ENCODE peak calls at places on chromosomes 3 and 15, in ten cellular contexts. One of them, this sample, is unnamed.

GRCh38 chr3:119349353-119349752 is 55.2 kb downstream of the ARHGAP31 start:
- DNase-seq in NAMALWA: no peak
- DNase-seq in NCI-H1694 treated with DMSO at 0.1 percent for 48 hours: no peak
- DNase-seq in head of caudate nucleus: no peak
- DNase-seq in NCI-H510A treated with DMSO at 0.1 percent for 48 hours: no peak
- DNase-seq in HAP-1: peak; percentile 67
- DNase-seq in cardiac fibroblast: no peak
- DNase-seq in AG20443: no peak
- DNase-seq in hepatic stellate cell: no peak
- DNase-seq in COR-L47: no peak
- DNase-seq in this sample: no peak

GRCh38 chr15:69474846-69475455 is 22.3 kb downstream of the RPLP1 start:
- DNase-seq in HAP-1: no peak
- DNase-seq in cardiac fibroblast: no peak
- DNase-seq in COR-L47: no peak
- DNase-seq in NCI-H1694 treated with DMSO at 0.1 percent for 48 hours: no peak
- DNase-seq in head of caudate nucleus: no peak
- DNase-seq in hepatic stellate cell: peak; percentile 49
- DNase-seq in NCI-H510A treated with DMSO at 0.1 percent for 48 hours: no peak
- DNase-seq in NAMALWA: peak; percentile 42
- DNase-seq in AG20443: no peak
- DNase-seq in this sample: no peak

GRCh38 chr3:99248913-99249312 is 347.4 kb upstream of the DCBLD2 start:
- DNase-seq in hepatic stellate cell: no peak
- DNase-seq in NCI-H510A treated with DMSO at 0.1 percent for 48 hours: no peak
- DNase-seq in COR-L47: no peak
- DNase-seq in head of caudate nucleus: no peak
- DNase-seq in HAP-1: no peak
- DNase-seq in NAMALWA: no peak
- DNase-seq in cardiac fibroblast: peak; percentile 21
- DNase-seq in NCI-H1694 treated with DMSO at 0.1 percent for 48 hours: no peak
- DNase-seq in AG20443: no peak
- DNase-seq in this sample: no peak

GRCh38 chr3:78969483-78969882 is 798.3 kb downstream of the ROBO1 start:
- DNase-seq in NAMALWA: no peak
- DNase-seq in hepatic stellate cell: no peak
- DNase-seq in HAP-1: no peak
- DNase-seq in COR-L47: no peak
- DNase-seq in AG20443: peak; percentile 54
- DNase-seq in NCI-H1694 treated with DMSO at 0.1 percent for 48 hours: no peak
- DNase-seq in cardiac fibroblast: peak; percentile 72
- DNase-seq in NCI-H510A treated with DMSO at 0.1 percent for 48 hours: no peak
- DNase-seq in head of caudate nucleus: peak; percentile 73
- DNase-seq in this sample: no peak

GRCh38 chr3:168124791-168125190 is 29.1 kb upstream of the GOLIM4 start:
- DNase-seq in COR-L47: no peak
- DNase-seq in AG20443: no peak
- DNase-seq in cardiac fibroblast: no peak
- DNase-seq in NAMALWA: no peak
- DNase-seq in NCI-H1694 treated with DMSO at 0.1 percent for 48 hours: no peak
- DNase-seq in HAP-1: no peak
- DNase-seq in hepatic stellate cell: no peak
- DNase-seq in head of caudate nucleus: no peak
- DNase-seq in NCI-H510A treated with DMSO at 0.1 percent for 48 hours: no peak
- DNase-seq in this sample: no peak

GRCh38 chr3:60854762-60855161 is 396.5 kb downstream of the FHIT start:
- DNase-seq in hepatic stellate cell: no peak
- DNase-seq in NAMALWA: no peak
- DNase-seq in NCI-H1694 treated with DMSO at 0.1 percent for 48 hours: no peak
- DNase-seq in AG20443: no peak
- DNase-seq in HAP-1: no peak
- DNase-seq in NCI-H510A treated with DMSO at 0.1 percent for 48 hours: no peak
- DNase-seq in cardiac fibroblast: peak; percentile 4
- DNase-seq in head of caudate nucleus: no peak
- DNase-seq in COR-L47: no peak
- DNase-seq in this sample: no peak

GRCh38 chr3:190175490-190175889 is 54.8 kb upstream of the P3H2 start:
- DNase-seq in NAMALWA: no peak
- DNase-seq in head of caudate nucleus: no peak
- DNase-seq in AG20443: peak; percentile 32
- DNase-seq in NCI-H1694 treated with DMSO at 0.1 percent for 48 hours: no peak
- DNase-seq in HAP-1: no peak
- DNase-seq in COR-L47: no peak
- DNase-seq in hepatic stellate cell: no peak
- DNase-seq in NCI-H510A treated with DMSO at 0.1 percent for 48 hours: no peak
- DNase-seq in cardiac fibroblast: peak; percentile 25
- DNase-seq in this sample: no peak

GRCh38 chr3:144496116-144496835 is 524.7 kb downstream of the DIPK2A start:
- DNase-seq in NCI-H510A treated with DMSO at 0.1 percent for 48 hours: no peak
- DNase-seq in NAMALWA: no peak
- DNase-seq in NCI-H1694 treated with DMSO at 0.1 percent for 48 hours: no peak
- DNase-seq in hepatic stellate cell: no peak
- DNase-seq in AG20443: no peak
- DNase-seq in COR-L47: no peak
- DNase-seq in cardiac fibroblast: no peak
- DNase-seq in head of caudate nucleus: peak; percentile 30
- DNase-seq in HAP-1: no peak
- DNase-seq in this sample: no peak

GRCh38 chr3:141410861-141411771 is 42.8 kb downstream of the ZBTB38 start:
- DNase-seq in hepatic stellate cell: no peak
- DNase-seq in AG20443: no peak
- DNase-seq in cardiac fibroblast: peak; percentile 56
- DNase-seq in head of caudate nucleus: peak; percentile 46
- DNase-seq in NCI-H510A treated with DMSO at 0.1 percent for 48 hours: no peak
- DNase-seq in NAMALWA: no peak
- DNase-seq in COR-L47: no peak
- DNase-seq in NCI-H1694 treated with DMSO at 0.1 percent for 48 hours: no peak
- DNase-seq in HAP-1: no peak
- DNase-seq in this sample: no peak

GRCh38 chr3:124783696-124784095 is 53.4 kb downstream of the UMPS start:
- DNase-seq in head of caudate nucleus: no peak
- DNase-seq in COR-L47: no peak
- DNase-seq in hepatic stellate cell: no peak
- DNase-seq in cardiac fibroblast: no peak
- DNase-seq in AG20443: no peak
- DNase-seq in HAP-1: no peak
- DNase-seq in NCI-H1694 treated with DMSO at 0.1 percent for 48 hours: no peak
- DNase-seq in NAMALWA: no peak
- DNase-seq in NCI-H510A treated with DMSO at 0.1 percent for 48 hours: no peak
- DNase-seq in this sample: no peak

GRCh38 chr3:40096561-40097506 is 212.7 kb upstream of the EIF1B start:
- DNase-seq in NCI-H1694 treated with DMSO at 0.1 percent for 48 hours: no peak
- DNase-seq in NCI-H510A treated with DMSO at 0.1 percent for 48 hours: no peak
- DNase-seq in cardiac fibroblast: no peak
- DNase-seq in COR-L47: peak; percentile 7
- DNase-seq in AG20443: no peak
- DNase-seq in hepatic stellate cell: no peak
- DNase-seq in HAP-1: no peak
- DNase-seq in head of caudate nucleus: peak; percentile 39
- DNase-seq in NAMALWA: no peak
- DNase-seq in this sample: no peak

This sample was measured in amygdala.